ENCODE peak calls at places on chromosomes 12 and 14, in five cellular contexts. One of them, this sample, is unnamed.

GRCh38 chr12:94873368-94874085 is 130.0 kb downstream of the NDUFA12 start:
- DNase-seq in naive thymus-derived CD8-positive, alpha-beta T cell: no peak
- DNase-seq in CD8-positive, alpha-beta memory T cell: no peak
- DNase-seq in lower lobe of right lung: no peak
- DNase-seq in stimulated activated CD8-positive, alpha-beta memory T cell treated with anti-CD3 and anti-CD28 coated beads, Interleukin-15, amount 100 ng/mL, for 24 hours: no peak
- DNase-seq in this sample: no peak

GRCh38 chr14:97329701-97330100 is 532.5 kb downstream of the VRK1 start:
- DNase-seq in naive thymus-derived CD8-positive, alpha-beta T cell: no peak
- DNase-seq in CD8-positive, alpha-beta memory T cell: no peak
- DNase-seq in lower lobe of right lung: no peak
- DNase-seq in stimulated activated CD8-positive, alpha-beta memory T cell treated with anti-CD3 and anti-CD28 coated beads, Interleukin-15, amount 100 ng/mL, for 24 hours: no peak
- DNase-seq in this sample: no peak

GRCh38 chr14:92500491-92500941 is 13.1 kb upstream of the RIN3 start:
- DNase-seq in naive thymus-derived CD8-positive, alpha-beta T cell: no peak
- DNase-seq in CD8-positive, alpha-beta memory T cell: no peak
- DNase-seq in lower lobe of right lung: no peak
- DNase-seq in stimulated activated CD8-positive, alpha-beta memory T cell treated with anti-CD3 and anti-CD28 coated beads, Interleukin-15, amount 100 ng/mL, for 24 hours: no peak
- DNase-seq in this sample: no peak

GRCh38 chr12:99454539-99455172 is 192.9 kb upstream of the GARIN6 start:
- DNase-seq in naive thymus-derived CD8-positive, alpha-beta T cell: no peak
- DNase-seq in CD8-positive, alpha-beta memory T cell: no peak
- DNase-seq in lower lobe of right lung: no peak
- DNase-seq in stimulated activated CD8-positive, alpha-beta memory T cell treated with anti-CD3 and anti-CD28 coated beads, Interleukin-15, amount 100 ng/mL, for 24 hours: no peak
- DNase-seq in this sample: no peak

GRCh38 chr14:62667515-62667914 is 377.7 kb downstream of the KCNH5 start:
- DNase-seq in naive thymus-derived CD8-positive, alpha-beta T cell: no peak
- DNase-seq in CD8-positive, alpha-beta memory T cell: no peak
- DNase-seq in lower lobe of right lung: no peak
- DNase-seq in stimulated activated CD8-positive, alpha-beta memory T cell treated with anti-CD3 and anti-CD28 coated beads, Interleukin-15, amount 100 ng/mL, for 24 hours: no peak
- DNase-seq in this sample: no peak

GRCh38 chr14:30580616-30581282 is 21.8 kb downstream of the G2E3 start:
- DNase-seq in naive thymus-derived CD8-positive, alpha-beta T cell: no peak
- DNase-seq in CD8-positive, alpha-beta memory T cell: no peak
- DNase-seq in lower lobe of right lung: no peak
- DNase-seq in stimulated activated CD8-positive, alpha-beta memory T cell treated with anti-CD3 and anti-CD28 coated beads, Interleukin-15, amount 100 ng/mL, for 24 hours: no peak
- DNase-seq in this sample: peak

GRCh38 chr14:50055461-50056228 is 60.7 kb downstream of the VCPKMT start:
- DNase-seq in naive thymus-derived CD8-positive, alpha-beta T cell: no peak
- DNase-seq in CD8-positive, alpha-beta memory T cell: no peak
- DNase-seq in lower lobe of right lung: no peak
- DNase-seq in stimulated activated CD8-positive, alpha-beta memory T cell treated with anti-CD3 and anti-CD28 coated beads, Interleukin-15, amount 100 ng/mL, for 24 hours: no peak
- DNase-seq in this sample: peak

GRCh38 chr12:560666-561065 is 100.9 kb downstream of the B4GALNT3 start:
- DNase-seq in naive thymus-derived CD8-positive, alpha-beta T cell: no peak
- DNase-seq in CD8-positive, alpha-beta memory T cell: no peak
- DNase-seq in lower lobe of right lung: no peak
- DNase-seq in stimulated activated CD8-positive, alpha-beta memory T cell treated with anti-CD3 and anti-CD28 coated beads, Interleukin-15, amount 100 ng/mL, for 24 hours: no peak
- DNase-seq in this sample: no peak

GRCh38 chr14:76253111-76253510 is 101.4 kb downstream of the GPATCH2L start:
- DNase-seq in naive thymus-derived CD8-positive, alpha-beta T cell: no peak
- DNase-seq in CD8-positive, alpha-beta memory T cell: no peak
- DNase-seq in lower lobe of right lung: no peak
- DNase-seq in stimulated activated CD8-positive, alpha-beta memory T cell treated with anti-CD3 and anti-CD28 coated beads, Interleukin-15, amount 100 ng/mL, for 24 hours: no peak
- DNase-seq in this sample: no peak

This sample was measured in myocyte.